ENCODE peak calls at places on chromosomes 4 and X, in seven cellular contexts. S is glutamatergic neuron, T is activated B cell treated with CpG ODN at 0.5 μM for 24 hours, N is lower leg skin, W is left ventricle myocardium inferior, E is body of pancreas, X is nephron progenitor cell. B is an unnamed sample.

GRCh38 chrX:3697701-3698279 is 15.7 kb downstream of the PRKX start:
- DNase-seq in S (no peak), T (no peak), N (peak), W (peak), E (peak), X (peak), B (peak)

GRCh38 chr4:79050521-79050880 is 111.3 kb upstream of the PAQR3 start:
- DNase-seq in S (peak), T (no peak), N (no peak), W (no peak), E (peak), X (no peak), B (no peak)

GRCh38 chrX:74514384-74514783 is 93.1 kb downstream of the SLC16A2 start:
- DNase-seq in S (no peak), T (no peak), N (no peak), W (no peak), E (no peak), X (no peak), B (no peak)

GRCh38 chr4:36039031-36039430 is 205.3 kb downstream of the ARAP2 start:
- DNase-seq in S (no peak), T (no peak), N (no peak), W (no peak), E (no peak), X (no peak), B (no peak)

GRCh38 chrX:46262299-46262698 is 282.9 kb downstream of the ZNF674 start:
- DNase-seq in S (no peak), T (no peak), N (no peak), W (no peak), E (no peak), X (no peak), B (no peak)

GRCh38 chr4:184747034-184747830 is 13.3 kb upstream of the CENPU start:
- DNase-seq in S (no peak), T (no peak), N (no peak), W (peak), E (peak), X (no peak), B (no peak)

GRCh38 chr4:159142985-159143384 is 40.1 kb downstream of the RAPGEF2 start:
- DNase-seq in S (no peak), T (no peak), N (no peak), W (no peak), E (no peak), X (no peak), B (no peak)

GRCh38 chr4:3468154-3468553 is 5.0 kb downstream of the DOK7 start:
- DNase-seq in S (no peak), T (no peak), N (no peak), W (no peak), E (no peak), X (no peak), B (no peak)

GRCh38 chr4:173494013-173494970 is 35.7 kb downstream of the HAND2 start:
- DNase-seq in S (peak), T (no peak), N (no peak), W (peak), E (peak), X (peak), B (no peak)

GRCh38 chr4:109332926-109333464 is 30.5 kb upstream of the COL25A1 start:
- DNase-seq in S (peak), T (no peak), N (no peak), W (no peak), E (no peak), X (no peak), B (no peak)

GRCh38 chr4:179692251-179692650 is 2250.0 kb upstream of the AGA start:
- DNase-seq in S (no peak), T (no peak), N (no peak), W (no peak), E (no peak), X (no peak), B (no peak)

GRCh38 chrX:151703487-151703886 is 8.2 kb downstream of the PRRG3 start:
- DNase-seq in S (no peak), T (no peak), N (no peak), W (peak), E (peak), X (no peak), B (no peak)

GRCh38 chrX:23514082-23514481 is 153.2 kb upstream of the PRDX4 start:
- DNase-seq in S (no peak), T (no peak), N (no peak), W (no peak), E (no peak), X (no peak), B (no peak)

GRCh38 chr4:78706302-78706701 is 69.8 kb upstream of the BMP2K start:
- DNase-seq in S (no peak), T (no peak), N (no peak), W (no peak), E (no peak), X (no peak), B (no peak)

GRCh38 chr4:123699823-123700822 is 303.5 kb downstream of the SPRY1 start:
- DNase-seq in S (no peak), T (no peak), N (no peak), W (no peak), E (no peak), X (no peak), B (peak)

GRCh38 chrX:12970691-12971202 is 4.2 kb upstream of the TMSB4X start:
- DNase-seq in S (peak), T (no peak), N (no peak), W (no peak), E (peak), X (no peak), B (no peak)

GRCh38 chr4:6367313-6367945 is 97.8 kb downstream of the WFS1 start:
- DNase-seq in S (no peak), T (no peak), N (no peak), W (no peak), E (no peak), X (no peak), B (no peak)

GRCh38 chr4:143084566-143084965 is 100.2 kb upstream of the USP38 start:
- DNase-seq in S (no peak), T (no peak), N (no peak), W (no peak), E (no peak), X (no peak), B (no peak)

GRCh38 chrX:134026732-134027311 is 41.4 kb upstream of the GPC3 start:
- DNase-seq in S (peak), T (no peak), N (peak), W (no peak), E (peak), X (peak), B (peak)

GRCh38 chr4:184961693-184962092 is 56.6 kb upstream of the HELT start:
- DNase-seq in S (no peak), T (no peak), N (no peak), W (no peak), E (peak), X (peak), B (no peak)

GRCh38 chr4:56246230-56246610 is 141.1 kb downstream of the AASDH start:
- DNase-seq in S (no peak), T (no peak), N (no peak), W (no peak), E (no peak), X (no peak), B (no peak)

GRCh38 chr4:182922551-182923284 is 5.5 kb upstream of the DCTD start:
- DNase-seq in S (no peak), T (no peak), N (no peak), W (no peak), E (peak), X (no peak), B (no peak)

GRCh38 chrX:51641421-51642021 is 22.8 kb upstream of the CENPVL3 start:
- DNase-seq in S (no peak), T (no peak), N (no peak), W (no peak), E (peak), X (peak), B (peak)

GRCh38 chrX:119008122-119008744 is 33.8 kb downstream of the LONRF3 start:
- DNase-seq in S (peak), T (peak), N (no peak), W (no peak), E (peak), X (peak), B (peak)

GRCh38 chrX:50697691-50698090 is 116.3 kb downstream of the SHROOM4 start:
- DNase-seq in S (no peak), T (no peak), N (no peak), W (no peak), E (no peak), X (no peak), B (no peak)

GRCh38 chr4:115249808-115250207 is 136.4 kb upstream of the NDST4 start:
- DNase-seq in S (no peak), T (no peak), N (no peak), W (no peak), E (no peak), X (no peak), B (no peak)

GRCh38 chrX:69237228-69237627 is 72.0 kb upstream of the PJA1 start:
- DNase-seq in S (no peak), T (no peak), N (no peak), W (no peak), E (no peak), X (no peak), B (no peak)

GRCh38 chr4:15455290-15455689 is 14.4 kb upstream of the CC2D2A start:
- DNase-seq in S (no peak), T (no peak), N (peak), W (peak), E (peak), X (no peak), B (no peak)

GRCh38 chrX:133698298-133698697 is 283.0 kb upstream of the GPC4 start:
- DNase-seq in S (no peak), T (no peak), N (no peak), W (no peak), E (no peak), X (no peak), B (no peak)

GRCh38 chrX:128816919-128817318 is 706.4 kb downstream of the SMARCA1 start:
- DNase-seq in S (no peak), T (no peak), N (no peak), W (no peak), E (no peak), X (peak), B (peak)

GRCh38 chr4:53273726-53274125 is 92.1 kb downstream of the SCFD2 start:
- DNase-seq in S (no peak), T (no peak), N (no peak), W (no peak), E (no peak), X (no peak), B (no peak)

GRCh38 chrX:87078231-87078630 is 439.4 kb upstream of the KLHL4 start:
- DNase-seq in S (no peak), T (no peak), N (no peak), W (no peak), E (no peak), X (no peak), B (no peak)

GRCh38 chr4:80213117-80213815 is 16.0 kb downstream of the PRDM8 start:
- DNase-seq in S (no peak), T (no peak), N (no peak), W (no peak), E (no peak), X (no peak), B (no peak)

GRCh38 chrX:33987458-33987857 is 144.7 kb downstream of the FAM47A start:
- DNase-seq in S (no peak), T (no peak), N (no peak), W (no peak), E (no peak), X (no peak), B (no peak)

GRCh38 chr4:6668391-6668790 is 25.3 kb upstream of the S100P start:
- DNase-seq in S (no peak), T (no peak), N (no peak), W (no peak), E (no peak), X (no peak), B (no peak)

GRCh38 chr4:52780627-52781354 is 29.6 kb upstream of the ERVMER34-1 start:
- DNase-seq in S (no peak), T (no peak), N (no peak), W (no peak), E (no peak), X (no peak), B (no peak)

GRCh38 chr4:3791910-3792542 is 25.8 kb downstream of the ADRA2C start:
- DNase-seq in S (peak), T (no peak), N (no peak), W (peak), E (peak), X (peak), B (peak)

GRCh38 chrX:42530027-42530426 is 247.9 kb downstream of the PPP1R2C start:
- DNase-seq in S (no peak), T (no peak), N (no peak), W (no peak), E (no peak), X (no peak), B (no peak)
- TF ChIP-seq CTCF in S (no peak), T (no peak), N (no peak), W (no peak), E (no peak), X (no peak), B (no peak)

GRCh38 chrX:39203427-39203826 is 402.2 kb downstream of the MID1IP1 start:
- DNase-seq in S (no peak), T (no peak), N (no peak), W (no peak), E (no peak), X (no peak), B (no peak)

GRCh38 chrX:39202641-39203040 is 401.4 kb downstream of the MID1IP1 start:
- DNase-seq in S (no peak), T (no peak), N (no peak), W (no peak), E (no peak), X (no peak), B (no peak)

GRCh38 chrX:39196192-39197102 is 395.2 kb downstream of the MID1IP1 start:
- DNase-seq in S (no peak), T (peak), N (no peak), W (no peak), E (peak), X (no peak), B (no peak)

GRCh38 chrX:39201305-39201990 is 400.2 kb downstream of the MID1IP1 start:
- DNase-seq in S (no peak), T (no peak), N (no peak), W (no peak), E (no peak), X (no peak), B (no peak)

GRCh38 chrX:39199429-39199828 is 398.2 kb downstream of the MID1IP1 start:
- DNase-seq in S (no peak), T (no peak), N (no peak), W (no peak), E (no peak), X (no peak), B (no peak)
- TF ChIP-seq CTCF in S (no peak), T (no peak), N (no peak), W (no peak), E (no peak), X (no peak), B (no peak)

GRCh38 chr4:164997324-164997723 is 19.9 kb upstream of the TRIM61 start:
- DNase-seq in S (no peak), T (no peak), N (no peak), W (no peak), E (no peak), X (no peak), B (no peak)
- TF ChIP-seq CTCF in S (no peak), T (no peak), N (no peak), W (no peak), E (peak), X (no peak), B (peak)

GRCh38 chr4:98784947-98785693 is 126.7 kb upstream of the TSPAN5 start:
- DNase-seq in S (no peak), T (no peak), N (no peak), W (no peak), E (no peak), X (no peak), B (no peak)

GRCh38 chr4:98780926-98781325 is 122.5 kb upstream of the TSPAN5 start:
- DNase-seq in S (no peak), T (no peak), N (no peak), W (no peak), E (no peak), X (no peak), B (no peak)

GRCh38 chr4:98781641-98782348 is 123.4 kb upstream of the TSPAN5 start:
- DNase-seq in S (no peak), T (no peak), N (no peak), W (no peak), E (no peak), X (no peak), B (no peak)

GRCh38 chr4:98786866-98787265 is 128.5 kb upstream of the TSPAN5 start:
- DNase-seq in S (no peak), T (no peak), N (no peak), W (no peak), E (no peak), X (no peak), B (no peak)
- TF ChIP-seq CTCF in S (no peak), T (no peak), N (no peak), W (no peak), E (no peak), X (no peak), B (no peak)

DNA sequence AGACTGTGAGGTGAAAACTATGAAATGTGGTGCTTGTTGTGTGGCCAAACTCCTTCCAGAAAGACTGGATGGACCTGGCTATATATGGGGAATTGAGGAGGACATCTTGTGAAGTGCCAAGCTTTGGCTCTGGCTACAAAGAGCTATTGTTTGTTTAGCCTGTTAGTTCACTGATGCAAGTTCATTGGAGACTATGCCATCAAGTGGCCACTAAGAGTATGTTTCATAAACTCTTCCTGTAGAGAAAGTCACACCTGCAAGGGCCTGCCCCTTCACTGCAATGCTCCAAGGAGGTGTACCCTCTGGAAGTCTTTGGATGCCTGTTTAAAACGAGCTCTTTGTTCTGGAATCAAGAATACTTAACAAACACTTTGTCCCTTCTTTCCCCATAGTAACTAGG is 382.0 kb downstream of the GABRG1 start:
- DNase-seq in S (no peak), T (no peak), N (no peak), W (no peak), E (no peak), X (no peak), B (no peak)
- TF ChIP-seq CTCF in S (no peak), T (no peak), N (no peak), W (peak), E (no peak), X (no peak), B (no peak)

B was measured in neural crest cell.